ENCODE peak calls at places on chromosomes 5 and 9, in six cellular contexts. R, K, Y, N, C and E are unnamed samples.

GRCh38 chr9:134592018-134592818 is 49.4 kb upstream of the COL5A1 start:
- DNase-seq in Y (peak), C (no peak), K (no peak), N (no peak), R (peak), E (no peak)

GRCh38 chr5:172028167-172028566 is 21.7 kb upstream of the FBXW11 start:
- DNase-seq in C (no peak), K (no peak), R (no peak), N (no peak), Y (no peak), E (no peak)

GRCh38 chr5:149228610-149229297 is 42.9 kb upstream of the AFAP1L1 start:
- DNase-seq in R (peak), K (no peak), C (no peak), N (no peak), Y (peak), E (no peak)

GRCh38 chr5:1292139-1292538 is 2.7 kb downstream of the TERT start:
- DNase-seq in N (no peak), Y (no peak), C (peak), K (no peak), R (no peak), E (no peak)

GRCh38 chr5:123036391-123037103 is at the start of gene PPIC:
- DNase-seq in R (peak), N (peak), Y (peak), C (peak), K (no peak), E (peak)

GRCh38 chr5:60261732-60262131 is 368.2 kb upstream of the PDE4D start:
- DNase-seq in K (no peak), N (no peak), Y (no peak), R (no peak), C (no peak), E (no peak)

GRCh38 chr5:79578876-79579275 is 33.4 kb upstream of the TENT2 start:
- DNase-seq in R (no peak), C (no peak), K (no peak), Y (no peak), N (no peak), E (no peak)

GRCh38 chr9:18393340-18394130 is 80.4 kb upstream of the ADAMTSL1 start:
- DNase-seq in Y (peak), C (no peak), K (no peak), R (no peak), N (no peak), E (no peak)

GRCh38 chr5:141420855-141421488 is at the start of gene PCDHGA11:
- DNase-seq in K (peak), R (peak), N (no peak), C (peak), Y (no peak), E (peak)

GRCh38 chr5:80809451-80809850 is 150.7 kb upstream of the RASGRF2 start:
- DNase-seq in R (no peak), N (no peak), K (no peak), Y (no peak), C (no peak), E (no peak)

GRCh38 chr5:80805038-80805437 is 150.3 kb upstream of the DHFR start:
- DNase-seq in K (no peak), R (no peak), N (no peak), C (no peak), Y (no peak), E (no peak)

GRCh38 chr5:80806929-80807328 is 152.1 kb upstream of the DHFR start:
- DNase-seq in R (no peak), C (no peak), Y (no peak), K (no peak), N (no peak), E (no peak)

GRCh38 chr5:80810425-80810824 is 149.7 kb upstream of the RASGRF2 start:
- DNase-seq in Y (no peak), C (no peak), K (no peak), N (no peak), R (no peak), E (no peak)
- TF ChIP-seq POLR2AphosphoS5 in Y (no peak), C (no peak), K (no peak), N (no peak), R (no peak), E (no peak)

GRCh38 chr5:103283120-103283519 is 24.6 kb downstream of the MACIR start:
- DNase-seq in Y (no peak), N (no peak), C (no peak), R (no peak), K (no peak), E (no peak)
- TF ChIP-seq TAF1 in Y (no peak), N (no peak), C (no peak), R (no peak), K (no peak), E (no peak)

DNA sequence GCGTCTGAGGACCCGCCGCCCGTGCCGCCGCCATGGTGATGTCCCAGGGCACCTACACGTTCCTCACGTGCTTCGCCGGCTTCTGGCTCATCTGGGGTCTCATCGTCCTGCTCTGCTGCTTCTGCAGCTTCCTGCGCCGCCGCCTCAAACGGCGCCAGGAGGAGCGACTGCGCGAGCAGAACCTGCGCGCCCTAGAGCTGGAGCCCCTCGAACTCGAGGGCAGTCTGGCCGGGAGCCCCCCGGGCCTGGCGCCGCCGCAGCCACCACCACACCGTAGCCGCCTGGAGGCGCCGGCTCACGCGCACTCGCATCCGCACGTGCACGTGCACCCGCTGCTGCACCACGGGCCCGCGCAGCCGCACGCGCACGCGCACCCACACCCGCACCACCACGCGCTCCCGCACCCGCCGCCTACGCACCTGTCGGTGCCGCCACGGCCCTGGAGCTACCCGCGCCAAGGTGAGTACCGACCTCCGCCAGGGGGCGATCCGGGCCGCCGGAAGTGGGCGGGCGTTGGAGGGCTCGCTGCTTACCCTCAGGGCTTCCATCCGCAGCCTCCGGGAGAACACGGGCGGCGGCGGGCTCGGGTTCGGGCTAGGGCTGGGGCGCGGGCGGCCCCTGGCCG is 8.5 kb downstream of the PRR7 start:
- DNase-seq in C (peak), K (no peak), R (peak), N (peak), Y (peak), E (peak)
- TF ChIP-seq POLR2A in C (no peak), K (no peak), R (peak), N (no peak), Y (peak), E (peak)

DNA sequence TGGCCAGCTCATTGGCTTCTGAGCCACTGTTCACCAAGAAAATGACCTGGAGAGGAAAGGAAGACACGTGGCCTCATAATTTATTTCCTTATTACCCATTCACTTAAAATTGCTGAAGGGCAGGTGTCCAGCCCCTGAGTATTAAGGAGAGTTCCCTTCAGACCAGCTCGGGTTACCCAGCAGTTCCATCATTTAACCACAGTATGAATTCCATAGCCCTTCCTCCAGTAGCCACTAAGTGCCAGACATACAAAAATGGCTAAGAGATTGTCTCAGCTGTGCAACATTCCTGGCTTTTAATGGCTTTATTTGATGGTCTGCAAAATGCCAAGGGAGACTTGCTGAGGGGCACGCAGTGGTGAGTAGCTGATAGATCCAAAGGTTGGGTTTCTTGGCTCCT is 12.5 kb downstream of the AGXT2 start:
- DNase-seq in N (no peak), Y (no peak), R (no peak), C (no peak), K (no peak), E (no peak)
- TF ChIP-seq POLR2AphosphoS5 in N (no peak), Y (no peak), R (no peak), C (no peak), K (no peak), E (no peak)

GRCh38 chr9:112184211-112184610 is 9.1 kb upstream of the SUSD1 start:
- DNase-seq in C (no peak), R (peak), N (no peak), K (no peak), Y (no peak), E (no peak)

GRCh38 chr9:112176410-112177010 is 1.4 kb upstream of the SUSD1 start:
- DNase-seq in Y (peak), C (no peak), N (no peak), K (no peak), R (no peak), E (no peak)

GRCh38 chr9:112179816-112180215 is 4.7 kb upstream of the SUSD1 start:
- DNase-seq in R (peak), Y (no peak), C (no peak), K (no peak), N (no peak), E (no peak)

GRCh38 chr9:112184946-112185345 is 9.8 kb upstream of the SUSD1 start:
- DNase-seq in C (no peak), N (no peak), K (no peak), Y (no peak), R (no peak), E (no peak)

GRCh38 chr9:112180387-112180881 is 5.3 kb upstream of the SUSD1 start:
- DNase-seq in K (no peak), C (no peak), N (no peak), R (peak), Y (peak), E (no peak)
- TF ChIP-seq TAF1 in K (no peak), C (no peak), N (no peak), R (peak), Y (no peak), E (no peak)